ENCODE peak calls at places on chromosomes 7 and 10, in seven cellular contexts. One of them, this sample, is unnamed.
A peak's percentile ranks its signal among the peaks of the same experiment; 100 is the strongest.

GRCh38 chr10:103724074-103724473 is 131.3 kb downstream of the SH3PXD2A start:
- DNase-seq in activated naive CD8-positive, alpha-beta T cell treated with anti-CD3 and anti-CD28 coated beads, Interleukin-2, amount 50 U/mL, for 16 hours: no peak
- DNase-seq in dermis blood vessel endothelial cell: no peak
- DNase-seq in ureter: no peak
- DNase-seq in fibroblast of the conjunctiva: no peak
- DNase-seq in GM04503: no peak
- DNase-seq in naive thymus-derived CD4-positive, alpha-beta T cell: no peak
- DNase-seq in this sample: no peak

GRCh38 chr7:25460426-25460825 is 232.1 kb upstream of the NPVF start:
- DNase-seq in activated naive CD8-positive, alpha-beta T cell treated with anti-CD3 and anti-CD28 coated beads, Interleukin-2, amount 50 U/mL, for 16 hours: no peak
- DNase-seq in dermis blood vessel endothelial cell: no peak
- DNase-seq in ureter: no peak
- DNase-seq in fibroblast of the conjunctiva: no peak
- DNase-seq in GM04503: no peak
- DNase-seq in naive thymus-derived CD4-positive, alpha-beta T cell: no peak
- DNase-seq in this sample: no peak

GRCh38 chr7:36726311-36726710 is 2.0 kb upstream of the AOAH start:
- DNase-seq in activated naive CD8-positive, alpha-beta T cell treated with anti-CD3 and anti-CD28 coated beads, Interleukin-2, amount 50 U/mL, for 16 hours: no peak
- DNase-seq in dermis blood vessel endothelial cell: no peak
- DNase-seq in ureter: no peak
- DNase-seq in fibroblast of the conjunctiva: no peak
- DNase-seq in GM04503: no peak
- DNase-seq in naive thymus-derived CD4-positive, alpha-beta T cell: no peak
- DNase-seq in this sample: no peak

GRCh38 chr10:99172130-99172738 is 63.4 kb downstream of the HPSE2 start:
- DNase-seq in activated naive CD8-positive, alpha-beta T cell treated with anti-CD3 and anti-CD28 coated beads, Interleukin-2, amount 50 U/mL, for 16 hours: no peak
- DNase-seq in dermis blood vessel endothelial cell: peak; percentile 47
- DNase-seq in ureter: peak; percentile 46
- DNase-seq in fibroblast of the conjunctiva: no peak
- DNase-seq in GM04503: no peak
- DNase-seq in naive thymus-derived CD4-positive, alpha-beta T cell: no peak
- DNase-seq in this sample: peak; percentile 22

GRCh38 chr10:103645141-103646054 is 151.9 kb downstream of the NEURL1 start:
- DNase-seq in activated naive CD8-positive, alpha-beta T cell treated with anti-CD3 and anti-CD28 coated beads, Interleukin-2, amount 50 U/mL, for 16 hours: no peak
- DNase-seq in dermis blood vessel endothelial cell: peak; percentile 70
- DNase-seq in ureter: peak; percentile 63
- DNase-seq in fibroblast of the conjunctiva: peak; percentile 89
- DNase-seq in GM04503: peak; percentile 98
- DNase-seq in naive thymus-derived CD4-positive, alpha-beta T cell: no peak
- DNase-seq in this sample: peak; percentile 13

GRCh38 chr7:139321071-139321745 is 19.9 kb upstream of the FMC1 start:
- DNase-seq in activated naive CD8-positive, alpha-beta T cell treated with anti-CD3 and anti-CD28 coated beads, Interleukin-2, amount 50 U/mL, for 16 hours: no peak
- DNase-seq in dermis blood vessel endothelial cell: peak; percentile 41
- DNase-seq in ureter: no peak
- DNase-seq in fibroblast of the conjunctiva: no peak
- DNase-seq in GM04503: peak; percentile 11
- DNase-seq in naive thymus-derived CD4-positive, alpha-beta T cell: no peak
- DNase-seq in this sample: no peak

GRCh38 chr7:136267822-136268221 is 290.7 kb upstream of the MTPN start:
- DNase-seq in activated naive CD8-positive, alpha-beta T cell treated with anti-CD3 and anti-CD28 coated beads, Interleukin-2, amount 50 U/mL, for 16 hours: no peak
- DNase-seq in dermis blood vessel endothelial cell: no peak
- DNase-seq in ureter: no peak
- DNase-seq in fibroblast of the conjunctiva: no peak
- DNase-seq in GM04503: no peak
- DNase-seq in naive thymus-derived CD4-positive, alpha-beta T cell: no peak
- DNase-seq in this sample: no peak

GRCh38 chr10:16792675-16793074 is 24.5 kb downstream of the RSU1 start:
- DNase-seq in activated naive CD8-positive, alpha-beta T cell treated with anti-CD3 and anti-CD28 coated beads, Interleukin-2, amount 50 U/mL, for 16 hours: no peak
- DNase-seq in dermis blood vessel endothelial cell: no peak
- DNase-seq in ureter: no peak
- DNase-seq in fibroblast of the conjunctiva: no peak
- DNase-seq in GM04503: peak; percentile 22
- DNase-seq in naive thymus-derived CD4-positive, alpha-beta T cell: no peak
- DNase-seq in this sample: no peak

GRCh38 chr10:6726924-6727323 is 146.8 kb upstream of the PRKCQ start:
- DNase-seq in activated naive CD8-positive, alpha-beta T cell treated with anti-CD3 and anti-CD28 coated beads, Interleukin-2, amount 50 U/mL, for 16 hours: no peak
- DNase-seq in dermis blood vessel endothelial cell: no peak
- DNase-seq in ureter: no peak
- DNase-seq in fibroblast of the conjunctiva: no peak
- DNase-seq in GM04503: no peak
- DNase-seq in naive thymus-derived CD4-positive, alpha-beta T cell: no peak
- DNase-seq in this sample: no peak

GRCh38 chr7:124152859-124153692 is 120.2 kb upstream of the TMEM229A start:
- DNase-seq in activated naive CD8-positive, alpha-beta T cell treated with anti-CD3 and anti-CD28 coated beads, Interleukin-2, amount 50 U/mL, for 16 hours: no peak
- DNase-seq in dermis blood vessel endothelial cell: peak; percentile 74
- DNase-seq in ureter: no peak
- DNase-seq in fibroblast of the conjunctiva: peak; percentile 8
- DNase-seq in GM04503: no peak
- DNase-seq in naive thymus-derived CD4-positive, alpha-beta T cell: no peak
- DNase-seq in this sample: no peak

GRCh38 chr10:129970404-129971364 is 6.6 kb upstream of the EBF3 start:
- DNase-seq in activated naive CD8-positive, alpha-beta T cell treated with anti-CD3 and anti-CD28 coated beads, Interleukin-2, amount 50 U/mL, for 16 hours: no peak
- DNase-seq in dermis blood vessel endothelial cell: no peak
- DNase-seq in ureter: no peak
- DNase-seq in fibroblast of the conjunctiva: no peak
- DNase-seq in GM04503: no peak
- DNase-seq in naive thymus-derived CD4-positive, alpha-beta T cell: no peak
- DNase-seq in this sample: no peak

GRCh38 chr10:122362031-122362592 is 12.4 kb upstream of the PLEKHA1 start:
- DNase-seq in activated naive CD8-positive, alpha-beta T cell treated with anti-CD3 and anti-CD28 coated beads, Interleukin-2, amount 50 U/mL, for 16 hours: no peak
- DNase-seq in dermis blood vessel endothelial cell: no peak
- DNase-seq in ureter: peak; percentile 7
- DNase-seq in fibroblast of the conjunctiva: no peak
- DNase-seq in GM04503: no peak
- DNase-seq in naive thymus-derived CD4-positive, alpha-beta T cell: no peak
- DNase-seq in this sample: no peak

GRCh38 chr7:113087278-113087998 is 811 bp upstream of the GPR85 start:
- DNase-seq in activated naive CD8-positive, alpha-beta T cell treated with anti-CD3 and anti-CD28 coated beads, Interleukin-2, amount 50 U/mL, for 16 hours: no peak
- DNase-seq in dermis blood vessel endothelial cell: peak; percentile 82
- DNase-seq in ureter: no peak
- DNase-seq in fibroblast of the conjunctiva: peak; percentile 74
- DNase-seq in GM04503: peak; percentile 73
- DNase-seq in naive thymus-derived CD4-positive, alpha-beta T cell: no peak
- DNase-seq in this sample: no peak

GRCh38 chr10:84783386-84783785 is 455.0 kb downstream of the CCSER2 start:
- DNase-seq in activated naive CD8-positive, alpha-beta T cell treated with anti-CD3 and anti-CD28 coated beads, Interleukin-2, amount 50 U/mL, for 16 hours: no peak
- DNase-seq in dermis blood vessel endothelial cell: peak; percentile 16
- DNase-seq in ureter: no peak
- DNase-seq in fibroblast of the conjunctiva: no peak
- DNase-seq in GM04503: no peak
- DNase-seq in naive thymus-derived CD4-positive, alpha-beta T cell: no peak
- DNase-seq in this sample: no peak

GRCh38 chr7:123871998-123872867 is 27.3 kb downstream of the HYAL4 start:
- DNase-seq in activated naive CD8-positive, alpha-beta T cell treated with anti-CD3 and anti-CD28 coated beads, Interleukin-2, amount 50 U/mL, for 16 hours: no peak
- DNase-seq in dermis blood vessel endothelial cell: peak; percentile 84
- DNase-seq in ureter: peak; percentile 55
- DNase-seq in fibroblast of the conjunctiva: peak; percentile 23
- DNase-seq in GM04503: peak; percentile 3
- DNase-seq in naive thymus-derived CD4-positive, alpha-beta T cell: peak; percentile 3
- DNase-seq in this sample: peak; percentile 19

GRCh38 chr10:29922904-29923303 is 136.5 kb downstream of the JCAD start:
- DNase-seq in activated naive CD8-positive, alpha-beta T cell treated with anti-CD3 and anti-CD28 coated beads, Interleukin-2, amount 50 U/mL, for 16 hours: no peak
- DNase-seq in dermis blood vessel endothelial cell: no peak
- DNase-seq in ureter: no peak
- DNase-seq in fibroblast of the conjunctiva: no peak
- DNase-seq in GM04503: no peak
- DNase-seq in naive thymus-derived CD4-positive, alpha-beta T cell: no peak
- DNase-seq in this sample: no peak

GRCh38 chr10:97640868-97641811 is 669 bp downstream of the PI4K2A start:
- DNase-seq in activated naive CD8-positive, alpha-beta T cell treated with anti-CD3 and anti-CD28 coated beads, Interleukin-2, amount 50 U/mL, for 16 hours: no peak
- DNase-seq in dermis blood vessel endothelial cell: peak; percentile 46
- DNase-seq in ureter: peak; percentile 51
- DNase-seq in fibroblast of the conjunctiva: peak; percentile 24
- DNase-seq in GM04503: no peak
- DNase-seq in naive thymus-derived CD4-positive, alpha-beta T cell: peak; percentile 7
- DNase-seq in this sample: peak; percentile 5

GRCh38 chr10:122756656-122757055 is 57.0 kb upstream of the C10orf120 start:
- DNase-seq in activated naive CD8-positive, alpha-beta T cell treated with anti-CD3 and anti-CD28 coated beads, Interleukin-2, amount 50 U/mL, for 16 hours: no peak
- DNase-seq in dermis blood vessel endothelial cell: no peak
- DNase-seq in ureter: no peak
- DNase-seq in fibroblast of the conjunctiva: no peak
- DNase-seq in GM04503: no peak
- DNase-seq in naive thymus-derived CD4-positive, alpha-beta T cell: no peak
- DNase-seq in this sample: no peak

GRCh38 chr7:83413425-83413824 is 235.5 kb downstream of the SEMA3E start:
- DNase-seq in activated naive CD8-positive, alpha-beta T cell treated with anti-CD3 and anti-CD28 coated beads, Interleukin-2, amount 50 U/mL, for 16 hours: no peak
- DNase-seq in dermis blood vessel endothelial cell: no peak
- DNase-seq in ureter: no peak
- DNase-seq in fibroblast of the conjunctiva: peak; percentile 51
- DNase-seq in GM04503: no peak
- DNase-seq in naive thymus-derived CD4-positive, alpha-beta T cell: no peak
- DNase-seq in this sample: no peak

GRCh38 chr10:127155221-127155620 is 41.2 kb downstream of the INSYN2A start:
- DNase-seq in activated naive CD8-positive, alpha-beta T cell treated with anti-CD3 and anti-CD28 coated beads, Interleukin-2, amount 50 U/mL, for 16 hours: no peak
- DNase-seq in dermis blood vessel endothelial cell: no peak
- DNase-seq in ureter: no peak
- DNase-seq in fibroblast of the conjunctiva: no peak
- DNase-seq in GM04503: no peak
- DNase-seq in naive thymus-derived CD4-positive, alpha-beta T cell: no peak
- DNase-seq in this sample: no peak

GRCh38 chr10:119542990-119543813 is 683 bp upstream of the RGS10 start:
- DNase-seq in activated naive CD8-positive, alpha-beta T cell treated with anti-CD3 and anti-CD28 coated beads, Interleukin-2, amount 50 U/mL, for 16 hours: peak; percentile 43
- DNase-seq in dermis blood vessel endothelial cell: peak; percentile 68
- DNase-seq in ureter: peak; percentile 72
- DNase-seq in fibroblast of the conjunctiva: no peak
- DNase-seq in GM04503: no peak
- DNase-seq in naive thymus-derived CD4-positive, alpha-beta T cell: peak; percentile 66
- DNase-seq in this sample: peak; percentile 43

GRCh38 chr10:63668081-63668480 is 146.9 kb downstream of the REEP3 start:
- DNase-seq in activated naive CD8-positive, alpha-beta T cell treated with anti-CD3 and anti-CD28 coated beads, Interleukin-2, amount 50 U/mL, for 16 hours: no peak
- DNase-seq in dermis blood vessel endothelial cell: no peak
- DNase-seq in ureter: no peak
- DNase-seq in fibroblast of the conjunctiva: no peak
- DNase-seq in GM04503: no peak
- DNase-seq in naive thymus-derived CD4-positive, alpha-beta T cell: no peak
- DNase-seq in this sample: no peak

GRCh38 chr10:36612436-36612835 is 513.0 kb upstream of the ANKRD30A start:
- DNase-seq in activated naive CD8-positive, alpha-beta T cell treated with anti-CD3 and anti-CD28 coated beads, Interleukin-2, amount 50 U/mL, for 16 hours: no peak
- DNase-seq in dermis blood vessel endothelial cell: no peak
- DNase-seq in ureter: no peak
- DNase-seq in fibroblast of the conjunctiva: no peak
- DNase-seq in GM04503: no peak
- DNase-seq in naive thymus-derived CD4-positive, alpha-beta T cell: no peak
- DNase-seq in this sample: no peak

GRCh38 chr7:39560398-39560797 is 5.8 kb upstream of the YAE1 start:
- DNase-seq in activated naive CD8-positive, alpha-beta T cell treated with anti-CD3 and anti-CD28 coated beads, Interleukin-2, amount 50 U/mL, for 16 hours: no peak
- DNase-seq in dermis blood vessel endothelial cell: peak; percentile 29
- DNase-seq in ureter: no peak
- DNase-seq in fibroblast of the conjunctiva: no peak
- DNase-seq in GM04503: no peak
- DNase-seq in naive thymus-derived CD4-positive, alpha-beta T cell: no peak
- DNase-seq in this sample: no peak

GRCh38 chr10:100100651-100101525 is 19.2 kb upstream of the CPN1 start:
- DNase-seq in activated naive CD8-positive, alpha-beta T cell treated with anti-CD3 and anti-CD28 coated beads, Interleukin-2, amount 50 U/mL, for 16 hours: no peak
- DNase-seq in dermis blood vessel endothelial cell: peak; percentile 58
- DNase-seq in ureter: no peak
- DNase-seq in fibroblast of the conjunctiva: no peak
- DNase-seq in GM04503: no peak
- DNase-seq in naive thymus-derived CD4-positive, alpha-beta T cell: no peak
- DNase-seq in this sample: no peak

GRCh38 chr10:14588084-14588937 is 186.4 kb downstream of the FAM107B start:
- DNase-seq in activated naive CD8-positive, alpha-beta T cell treated with anti-CD3 and anti-CD28 coated beads, Interleukin-2, amount 50 U/mL, for 16 hours: peak; percentile 37
- DNase-seq in dermis blood vessel endothelial cell: peak; percentile 90
- DNase-seq in ureter: no peak
- DNase-seq in fibroblast of the conjunctiva: peak; percentile 72
- DNase-seq in GM04503: peak; percentile 98
- DNase-seq in naive thymus-derived CD4-positive, alpha-beta T cell: no peak
- DNase-seq in this sample: no peak

GRCh38 chr10:19791032-19791431 is 25.2 kb upstream of the PLXDC2 start:
- DNase-seq in activated naive CD8-positive, alpha-beta T cell treated with anti-CD3 and anti-CD28 coated beads, Interleukin-2, amount 50 U/mL, for 16 hours: no peak
- DNase-seq in dermis blood vessel endothelial cell: no peak
- DNase-seq in ureter: no peak
- DNase-seq in fibroblast of the conjunctiva: no peak
- DNase-seq in GM04503: no peak
- DNase-seq in naive thymus-derived CD4-positive, alpha-beta T cell: no peak
- DNase-seq in this sample: no peak

GRCh38 chr10:132974886-132975881 is 32.8 kb upstream of the CFAP46 start:
- DNase-seq in activated naive CD8-positive, alpha-beta T cell treated with anti-CD3 and anti-CD28 coated beads, Interleukin-2, amount 50 U/mL, for 16 hours: no peak
- DNase-seq in dermis blood vessel endothelial cell: no peak
- DNase-seq in ureter: no peak
- DNase-seq in fibroblast of the conjunctiva: no peak
- DNase-seq in GM04503: peak; percentile 67
- DNase-seq in naive thymus-derived CD4-positive, alpha-beta T cell: no peak
- DNase-seq in this sample: no peak

GRCh38 chr10:49152663-49153062 is 18.8 kb upstream of the FAM170B start:
- DNase-seq in activated naive CD8-positive, alpha-beta T cell treated with anti-CD3 and anti-CD28 coated beads, Interleukin-2, amount 50 U/mL, for 16 hours: no peak
- DNase-seq in dermis blood vessel endothelial cell: no peak
- DNase-seq in ureter: no peak
- DNase-seq in fibroblast of the conjunctiva: no peak
- DNase-seq in GM04503: no peak
- DNase-seq in naive thymus-derived CD4-positive, alpha-beta T cell: no peak
- DNase-seq in this sample: no peak

GRCh38 chr7:146956853-146957252 is 840.3 kb downstream of the CNTNAP2 start:
- DNase-seq in activated naive CD8-positive, alpha-beta T cell treated with anti-CD3 and anti-CD28 coated beads, Interleukin-2, amount 50 U/mL, for 16 hours: no peak
- DNase-seq in dermis blood vessel endothelial cell: no peak
- DNase-seq in ureter: no peak
- DNase-seq in fibroblast of the conjunctiva: no peak
- DNase-seq in GM04503: no peak
- DNase-seq in naive thymus-derived CD4-positive, alpha-beta T cell: no peak
- DNase-seq in this sample: no peak

GRCh38 chr7:154794147-154794780 is 208.7 kb downstream of the PAXIP1 start:
- DNase-seq in activated naive CD8-positive, alpha-beta T cell treated with anti-CD3 and anti-CD28 coated beads, Interleukin-2, amount 50 U/mL, for 16 hours: no peak
- DNase-seq in dermis blood vessel endothelial cell: no peak
- DNase-seq in ureter: no peak
- DNase-seq in fibroblast of the conjunctiva: no peak
- DNase-seq in GM04503: no peak
- DNase-seq in naive thymus-derived CD4-positive, alpha-beta T cell: no peak
- DNase-seq in this sample: no peak

GRCh38 chr10:649798-650690 is 39.4 kb downstream of the DIP2C start:
- DNase-seq in activated naive CD8-positive, alpha-beta T cell treated with anti-CD3 and anti-CD28 coated beads, Interleukin-2, amount 50 U/mL, for 16 hours: no peak
- DNase-seq in dermis blood vessel endothelial cell: peak; percentile 55
- DNase-seq in ureter: peak; percentile 43
- DNase-seq in fibroblast of the conjunctiva: no peak
- DNase-seq in GM04503: no peak
- DNase-seq in naive thymus-derived CD4-positive, alpha-beta T cell: no peak
- DNase-seq in this sample: no peak

GRCh38 chr10:112250555-112250954 is 32.6 kb upstream of the TECTB start:
- DNase-seq in activated naive CD8-positive, alpha-beta T cell treated with anti-CD3 and anti-CD28 coated beads, Interleukin-2, amount 50 U/mL, for 16 hours: no peak
- DNase-seq in dermis blood vessel endothelial cell: peak; percentile 4
- DNase-seq in ureter: no peak
- DNase-seq in fibroblast of the conjunctiva: no peak
- DNase-seq in GM04503: no peak
- DNase-seq in naive thymus-derived CD4-positive, alpha-beta T cell: no peak
- DNase-seq in this sample: no peak

This sample was measured in prostate gland.